ENCODE peak calls at places on chromosome 20, in nine cellular contexts. V is activated B cell treated with CpG ODN at 0.5 μM for 24 hours, C is GM10248, W is MM.1S, E is AG04450, J is GM20000, T is tibial nerve, R is LNCaP clone FGC, U is GM12864. X is an unnamed sample.

GRCh38 chr20:48667889-48668413 is 159.8 kb downstream of the PREX1 start:
- DNase-seq in V (no peak), C (no peak), W (no peak), E (no peak), J (no peak), T (no peak), R (no peak), U (no peak), X (no peak)

GRCh38 chr20:16821211-16822089 is 73.3 kb downstream of the OTOR start:
- DNase-seq in V (no peak), C (peak; percentile 38), W (peak; percentile 36), E (no peak), J (peak; percentile 38), T (no peak), R (no peak), U (no peak), X (peak; percentile 29)

GRCh38 chr20:58749979-58750378 is 57.4 kb downstream of the NPEPL1 start:
- DNase-seq in V (no peak), C (no peak), W (no peak), E (no peak), J (no peak), T (no peak), R (no peak), U (no peak), X (no peak)

GRCh38 chr20:13857304-13857703 is 72.5 kb downstream of the NDUFAF5 start:
- DNase-seq in V (no peak), C (no peak), W (no peak), E (no peak), J (no peak), T (no peak), R (peak; percentile 74), U (no peak), X (no peak)

GRCh38 chr20:34953960-34954359 is 1.6 kb downstream of the GSS start:
- DNase-seq in V (no peak), C (no peak), W (no peak), E (no peak), J (no peak), T (no peak), R (no peak), U (no peak), X (no peak)

GRCh38 chr20:48723308-48724264 is 104.2 kb downstream of the PREX1 start:
- DNase-seq in V (no peak), C (no peak), W (no peak), E (no peak), J (no peak), T (peak; percentile 51), R (no peak), U (no peak), X (no peak)

GRCh38 chr20:1286267-1287036 is 20.4 kb downstream of the SNPH start:
- DNase-seq in V (no peak), C (no peak), W (no peak), E (no peak), J (no peak), T (no peak), R (no peak), U (no peak), X (no peak)

GRCh38 chr20:6660441-6660840 is 107.0 kb upstream of the BMP2 start:
- DNase-seq in V (no peak), C (no peak), W (no peak), E (no peak), J (no peak), T (no peak), R (no peak), U (no peak), X (no peak)

GRCh38 chr20:54195483-54196472 is 12.1 kb upstream of the PFDN4 start:
- DNase-seq in V (no peak), C (no peak), W (no peak), E (no peak), J (no peak), T (no peak), R (no peak), U (no peak), X (no peak)

GRCh38 chr20:57713951-57714350 is 4.1 kb upstream of the PMEPA1 start:
- DNase-seq in V (no peak), C (no peak), W (no peak), E (no peak), J (no peak), T (no peak), R (no peak), U (no peak), X (no peak)

GRCh38 chr20:63089051-63089907 is 82.5 kb upstream of the BHLHE23 start:
- DNase-seq in V (no peak), C (no peak), W (no peak), E (no peak), J (no peak), T (no peak), R (no peak), U (no peak), X (no peak)

GRCh38 chr20:53342429-53342828 is 251.2 kb downstream of the ZNF217 start:
- DNase-seq in V (no peak), C (no peak), W (no peak), E (no peak), J (no peak), T (no peak), R (no peak), U (no peak), X (no peak)

GRCh38 chr20:58546756-58547526 is 31.7 kb upstream of the APCDD1L start:
- DNase-seq in V (no peak), C (no peak), W (no peak), E (no peak), J (no peak), T (no peak), R (no peak), U (no peak), X (no peak)

GRCh38 chr20:21430031-21430430 is 32.7 kb upstream of the NKX2-4 start:
- DNase-seq in V (no peak), C (no peak), W (no peak), E (no peak), J (no peak), T (no peak), R (no peak), U (no peak), X (no peak)

GRCh38 chr20:17662333-17663039 is 19.6 kb downstream of the RRBP1 start:
- DNase-seq in V (no peak), C (no peak), W (no peak), E (no peak), J (no peak), T (peak; percentile 75), R (no peak), U (no peak), X (peak; percentile 53)

DNA sequence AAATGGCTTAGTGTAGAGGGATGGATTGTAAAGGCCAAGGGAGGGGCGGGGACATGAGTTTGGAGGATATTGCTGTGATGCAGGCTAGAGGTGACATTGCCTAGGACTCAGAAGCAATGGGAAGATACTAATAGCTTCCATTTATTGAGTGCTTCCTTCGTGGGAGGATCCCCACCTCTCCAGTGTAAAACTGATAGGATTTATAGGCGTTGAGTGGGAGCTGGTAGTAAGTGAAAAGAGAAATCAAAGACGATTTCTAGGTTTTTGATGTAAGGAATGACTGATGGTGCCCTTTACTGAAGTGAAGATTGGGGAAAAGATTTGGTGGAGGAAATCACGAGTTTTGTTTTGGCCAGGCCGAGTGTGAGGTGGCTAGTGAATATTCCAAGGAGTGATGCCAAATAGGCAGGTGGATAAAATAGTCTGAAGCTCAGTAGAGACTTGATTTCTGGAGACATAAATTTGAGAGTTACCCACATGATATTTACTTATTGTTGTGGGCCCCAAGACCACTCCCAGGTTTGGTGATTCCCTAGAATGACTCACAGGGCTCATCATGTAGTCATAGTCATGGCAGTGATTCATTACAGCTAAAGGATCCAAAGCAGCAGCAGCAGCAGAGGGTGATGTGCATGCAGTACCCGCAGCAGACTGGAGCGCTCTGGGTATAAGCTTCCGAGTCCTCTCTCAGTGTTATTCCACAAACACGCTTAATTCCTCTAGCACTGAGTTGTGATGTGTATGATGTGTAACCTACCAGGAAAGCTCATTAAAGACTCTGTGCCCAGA is 10.2 kb downstream of the RPRD1B start:
- DNase-seq in V (no peak), C (no peak), W (no peak), E (no peak), J (no peak), T (no peak), R (no peak), U (no peak), X (peak; percentile 35)
- TF ChIP-seq CTCF in V (no peak), C (no peak), W (no peak), E (no peak), J (no peak), T (no peak), R (no peak), U (no peak), X (no peak)

GRCh38 chr20:41072099-41072798 is 43.6 kb downstream of the TOP1 start:
- DNase-seq in V (no peak), C (no peak), W (no peak), E (no peak), J (no peak), T (no peak), R (no peak), U (no peak), X (no peak)

GRCh38 chr20:41078329-41078728 is 49.7 kb downstream of the TOP1 start:
- DNase-seq in V (no peak), C (no peak), W (peak; percentile 79), E (no peak), J (peak; percentile 10), T (no peak), R (no peak), U (no peak), X (no peak)

GRCh38 chr20:41074441-41074840 is 45.8 kb downstream of the TOP1 start:
- DNase-seq in V (no peak), C (no peak), W (no peak), E (no peak), J (no peak), T (no peak), R (no peak), U (no peak), X (no peak)

GRCh38 chr20:41076776-41077175 is 48.2 kb downstream of the TOP1 start:
- DNase-seq in V (no peak), C (no peak), W (no peak), E (no peak), J (no peak), T (no peak), R (no peak), U (no peak), X (no peak)

GRCh38 chr20:41072919-41073318 is 44.3 kb downstream of the TOP1 start:
- DNase-seq in V (no peak), C (no peak), W (no peak), E (no peak), J (no peak), T (no peak), R (no peak), U (no peak), X (no peak)
- TF ChIP-seq CTCF in V (no peak), C (no peak), W (no peak), E (no peak), J (no peak), T (no peak), R (no peak), U (no peak), X (no peak)

GRCh38 chr20:44711237-44711636 is 3.9 kb upstream of the CCN5 start:
- DNase-seq in V (no peak), C (no peak), W (no peak), E (no peak), J (no peak), T (no peak), R (no peak), U (no peak), X (no peak)
- TF ChIP-seq CTCF in V (no peak), C (no peak), W (no peak), E (no peak), J (no peak), T (no peak), R (no peak), U (no peak), X (no peak)

DNA sequence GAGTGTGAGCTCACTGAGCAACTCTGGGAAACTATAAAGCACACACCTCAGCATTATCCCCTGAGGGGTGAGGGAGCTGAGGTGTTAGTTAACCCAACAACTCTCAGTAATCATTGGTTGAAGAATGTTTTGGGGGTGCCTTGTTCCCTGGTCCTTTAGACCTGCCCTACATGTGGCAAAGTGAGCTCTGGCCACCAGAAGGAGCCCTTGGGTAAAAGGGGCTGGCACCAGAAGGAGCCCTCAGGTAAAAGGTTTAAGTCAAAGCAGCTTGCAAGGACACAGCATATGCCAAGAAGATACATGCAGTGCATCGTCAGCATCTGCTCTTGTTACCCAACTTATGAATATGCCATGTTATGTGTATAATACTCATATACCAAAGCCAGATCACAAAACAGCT is 1081.7 kb downstream of the KIF16B start:
- DNase-seq in V (no peak), C (no peak), W (no peak), E (no peak), J (no peak), T (no peak), R (no peak), U (no peak), X (no peak)
- TF ChIP-seq CTCF in V (no peak), C (no peak), W (peak; percentile 12), E (peak; percentile 32), J (no peak), T (no peak), R (peak; percentile 41), U (peak; percentile 43), X (no peak)